ENCODE peak calls at places on chromosomes 6 and 20, in four cellular contexts. V, N, I and O are unnamed samples.

GRCh38 chr6:145756170-145756662 is 20.9 kb upstream of the EPM2A start:
- DNase-seq in V (no peak), N (peak; percentile 34), I (peak; percentile 40), O (no peak)

GRCh38 chr20:14219801-14220461 is 117.5 kb downstream of the FLRT3 start:
- DNase-seq in V (peak; percentile 71), N (no peak), I (peak; percentile 25), O (no peak)

GRCh38 chr20:33602826-33603590 is 59.1 kb upstream of the C20orf144 start:
- DNase-seq in V (no peak), N (no peak), I (no peak), O (no peak)

GRCh38 chr20:9147553-9148024 is 78.7 kb downstream of the PLCB4 start:
- DNase-seq in V (no peak), N (no peak), I (no peak), O (no peak)

GRCh38 chr6:135162678-135163439 is 18.2 kb upstream of the MYB start:
- DNase-seq in V (peak; percentile 82), N (no peak), I (no peak), O (no peak)

GRCh38 chr6:156828280-156828703 is 51.1 kb downstream of the ARID1B start:
- DNase-seq in V (no peak), N (peak; percentile 34), I (no peak), O (peak; percentile 39)

GRCh38 chr6:138572200-138572875 is 73.0 kb upstream of the NHSL1 start:
- DNase-seq in V (peak; percentile 81), N (peak; percentile 78), I (peak; percentile 79), O (peak; percentile 55)

GRCh38 chr6:76776876-76777275 is 686.4 kb downstream of the HTR1B start:
- DNase-seq in V (no peak), N (no peak), I (no peak), O (no peak)

GRCh38 chr6:136067731-136068341 is 182.3 kb downstream of the MTFR2 start:
- DNase-seq in V (peak; percentile 63), N (no peak), I (no peak), O (no peak)

GRCh38 chr6:127366281-127367022 is 23.0 kb upstream of the ECHDC1 start:
- DNase-seq in V (peak; percentile 53), N (no peak), I (no peak), O (no peak)

GRCh38 chr6:103404799-103405198 is 1454.9 kb downstream of the HACE1 start:
- DNase-seq in V (no peak), N (no peak), I (no peak), O (no peak)

GRCh38 chr6:19605624-19606023 is 231.5 kb upstream of the ID4 start:
- DNase-seq in V (no peak), N (no peak), I (no peak), O (no peak)

GRCh38 chr20:10360878-10361277 is 73.1 kb downstream of the MKKS start:
- DNase-seq in V (no peak), N (no peak), I (no peak), O (no peak)

GRCh38 chr20:33012327-33013189 is 5.1 kb downstream of the BPIFB2 start:
- DNase-seq in V (no peak), N (no peak), I (no peak), O (no peak)

GRCh38 chr6:168164462-168165061 is 85.5 kb upstream of the FRMD1 start:
- DNase-seq in V (no peak), N (no peak), I (no peak), O (no peak)

GRCh38 chr6:9523462-9523861 is 891.4 kb downstream of the TFAP2A start:
- DNase-seq in V (no peak), N (no peak), I (no peak), O (no peak)

GRCh38 chr6:41073968-41074691 is 1.4 kb downstream of the NFYA start:
- DNase-seq in V (no peak), N (no peak), I (no peak), O (no peak)

GRCh38 chr6:134911532-134911931 is 38.4 kb downstream of the ALDH8A1 start:
- DNase-seq in V (no peak), N (no peak), I (no peak), O (no peak)

GRCh38 chr6:119346450-119346849 is 3.1 kb downstream of the MAN1A1 start:
- DNase-seq in V (no peak), N (no peak), I (no peak), O (no peak)

GRCh38 chr6:89411019-89411268 is 1.1 kb downstream of the RRAGD start:
- DNase-seq in V (no peak), N (peak; percentile 48), I (no peak), O (peak; percentile 20)

GRCh38 chr6:106860940-106861339 is 113.6 kb downstream of the CD24 start:
- DNase-seq in V (no peak), N (no peak), I (no peak), O (no peak)

GRCh38 chr6:90250405-90250804 is 46.2 kb downstream of the BACH2 start:
- DNase-seq in V (no peak), N (no peak), I (no peak), O (no peak)

GRCh38 chr6:107419747-107420146 is 39.6 kb downstream of the PDSS2 start:
- DNase-seq in V (no peak), N (no peak), I (no peak), O (no peak)

GRCh38 chr20:1509237-1509636 is 18.0 kb upstream of the SIRPB2 start:
- DNase-seq in V (no peak), N (no peak), I (no peak), O (no peak)

GRCh38 chr6:157029980-157030690 is 253.0 kb downstream of the ARID1B start:
- DNase-seq in V (no peak), N (no peak), I (no peak), O (no peak)

GRCh38 chr20:45835230-45836224 is 1.9 kb downstream of the SNX21 start:
- DNase-seq in V (no peak), N (no peak), I (peak; percentile 44), O (no peak)

GRCh38 chr6:6515691-6516607 is 72.6 kb upstream of the LY86 start:
- DNase-seq in V (no peak), N (no peak), I (no peak), O (no peak)

GRCh38 chr6:6646384-6646783 is 57.9 kb downstream of the LY86 start:
- DNase-seq in V (no peak), N (no peak), I (no peak), O (no peak)

GRCh38 chr20:844473-845225 is 11.1 kb downstream of the FAM110A start:
- DNase-seq in V (peak; percentile 95), N (peak; percentile 71), I (peak; percentile 95), O (peak; percentile 91)

GRCh38 chr6:112038268-112038667 is 15.6 kb upstream of the CCN6 start:
- DNase-seq in V (no peak), N (no peak), I (no peak), O (peak; percentile 38)

GRCh38 chr20:13098720-13099355 is 90.1 kb downstream of the SPTLC3 start:
- DNase-seq in V (no peak), N (no peak), I (no peak), O (no peak)

GRCh38 chr6:113047148-113047547 is 700.0 kb downstream of the RFPL4B start:
- DNase-seq in V (no peak), N (no peak), I (no peak), O (no peak)

GRCh38 chr20:18712877-18713276 is 100.7 kb upstream of the SCP2D1 start:
- DNase-seq in V (peak; percentile 71), N (no peak), I (no peak), O (no peak)

GRCh38 chr6:41013473-41014153 is 25.4 kb downstream of the UNC5CL start:
- DNase-seq in V (no peak), N (peak; percentile 82), I (no peak), O (no peak)

GRCh38 chr20:49282584-49283171 is 4.8 kb upstream of the ZNFX1 start:
- DNase-seq in V (no peak), N (no peak), I (no peak), O (no peak)
- H3K9me3 ChIP-seq in V (no peaks in the 10 kb centered on the region), N (no peaks in the 10 kb centered on the region), I (peaks cover 7% of the 10 kb centered on the region), O (no peaks in the 10 kb centered on the region)

DNA sequence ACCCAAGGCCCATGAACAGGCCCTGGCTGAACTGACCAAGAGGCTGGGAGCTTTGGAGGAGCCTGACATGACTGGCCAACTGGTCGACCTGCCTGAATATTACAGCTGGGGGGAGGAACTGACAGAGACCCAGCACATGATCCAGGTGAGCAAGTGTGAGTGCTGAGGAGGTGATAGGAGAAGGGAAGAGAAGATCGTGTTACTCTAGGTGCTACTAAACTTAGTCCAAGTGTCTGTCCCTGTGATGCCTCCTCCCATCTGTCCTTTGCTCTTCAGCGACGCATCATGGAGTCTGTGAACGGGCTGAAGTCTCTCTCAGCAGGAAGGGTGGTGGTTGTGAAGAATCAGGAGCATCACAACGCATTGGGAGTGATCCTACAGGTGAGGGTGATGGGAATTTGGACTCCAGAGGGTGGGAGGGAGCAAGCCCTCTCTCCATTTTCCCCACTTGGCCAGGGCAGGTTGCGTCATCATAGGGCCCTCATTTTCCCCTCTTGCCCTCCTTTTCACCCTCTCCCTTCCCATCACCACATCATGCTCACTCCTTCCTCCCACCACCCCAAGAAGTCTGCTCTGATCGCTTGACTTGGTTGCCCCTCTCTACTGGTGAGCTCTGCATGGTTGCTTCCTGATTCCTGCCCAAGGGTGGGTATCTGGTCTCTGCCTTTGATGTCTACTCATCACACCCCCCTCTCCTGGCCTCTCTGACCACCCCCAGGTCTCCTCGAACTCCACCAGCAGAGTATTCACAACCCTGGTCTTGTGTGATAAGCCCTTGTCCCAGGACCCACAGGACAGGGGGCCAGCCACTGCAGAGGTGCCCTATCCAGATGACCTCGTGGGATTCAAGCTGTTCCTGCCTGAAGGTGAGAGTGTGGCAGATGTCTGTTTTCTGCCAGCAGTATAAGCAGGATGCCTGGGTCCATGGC is 4.7 kb downstream of the DXO start:
- DNase-seq in V (no peak), N (no peak), I (no peak), O (no peak)
- H3K9me3 ChIP-seq in V (no peaks in the 10 kb centered on the region), N (no peaks in the 10 kb centered on the region), I (no peaks in the 10 kb centered on the region), O (no peaks in the 10 kb centered on the region)

GRCh38 chr20:39623584-39624234 is 661.6 kb downstream of the DHX35 start:
- DNase-seq in V (no peak), N (no peak), I (no peak), O (peak; percentile 54)

GRCh38 chr20:39624316-39624715 is 662.2 kb downstream of the DHX35 start:
- DNase-seq in V (no peak), N (no peak), I (no peak), O (no peak)

GRCh38 chr20:39619386-39619785 is 657.2 kb downstream of the DHX35 start:
- DNase-seq in V (no peak), N (no peak), I (no peak), O (no peak)
- H3K9me3 ChIP-seq in V (no peaks in the 10 kb centered on the region), N (no peaks in the 10 kb centered on the region), I (no peaks in the 10 kb centered on the region), O (no peaks in the 10 kb centered on the region)

GRCh38 chr20:59690101-59690500 is 85.8 kb downstream of the PHACTR3 start:
- DNase-seq in V (no peak), N (no peak), I (no peak), O (no peak)

GRCh38 chr20:59692139-59692538 is 87.8 kb downstream of the PHACTR3 start:
- DNase-seq in V (no peak), N (no peak), I (peak; percentile 57), O (no peak)

GRCh38 chr20:59686404-59687346 is 82.3 kb downstream of the PHACTR3 start:
- DNase-seq in V (no peak), N (no peak), I (no peak), O (no peak)

GRCh38 chr20:59690976-59691375 is 86.6 kb downstream of the PHACTR3 start:
- DNase-seq in V (no peak), N (no peak), I (no peak), O (no peak)

DNA sequence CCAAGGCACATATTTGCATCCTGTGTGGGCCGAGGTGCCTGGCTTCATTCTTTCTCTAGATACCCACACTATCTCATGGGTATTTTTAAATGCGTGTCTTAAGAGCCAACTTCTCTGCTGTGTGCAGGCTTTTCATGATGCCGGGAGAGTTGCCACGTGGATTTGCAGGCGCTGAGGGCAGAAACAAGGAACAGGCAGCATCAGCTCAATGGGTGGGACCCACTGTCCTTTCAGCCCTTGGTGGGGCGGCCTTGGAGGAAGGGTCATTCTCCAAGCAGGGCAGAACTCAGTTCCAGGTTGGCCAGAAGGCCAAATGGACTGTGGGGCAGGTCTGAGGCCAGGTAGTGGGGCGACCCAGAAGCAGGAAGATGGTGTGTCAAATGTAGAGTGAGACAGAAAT is 84.7 kb downstream of the PHACTR3 start:
- DNase-seq in V (no peak), N (no peak), I (no peak), O (no peak)
- H3K9me3 ChIP-seq in V (peaks cover 48% of the 10 kb centered on the region), N (no peaks in the 10 kb centered on the region), I (no peaks in the 10 kb centered on the region), O (no peaks in the 10 kb centered on the region)